ENCODE peak calls at places on chromosome 16, in seven cellular contexts. W is tibial nerve, R is stomach, P is omental fat pad, E is GM20000, F is endothelial cell, V is cardiac fibroblast. M is an unnamed sample.

GRCh38 chr16:56259425-56259779 is 68.1 kb downstream of the GNAO1 start:
- DNase-seq in W (no peak), E (no peak), V (no peak), R (no peak), P (no peak), F (no peak), M (no peak)

GRCh38 chr16:799111-799947 is 1.2 kb downstream of the GNG13 start:
- DNase-seq in W (no peak), E (no peak), R (no peak), F (no peak), V (no peak), P (no peak), M (no peak)

GRCh38 chr16:79547085-79547484 is 53.5 kb downstream of the MAF start:
- DNase-seq in E (no peak), R (no peak), W (no peak), V (no peak), P (no peak), F (no peak), M (no peak)

GRCh38 chr16:546909-547770 is 13.1 kb upstream of the PRR35 start:
- DNase-seq in P (no peak), V (peak; percentile 46), F (peak; percentile 61), W (peak; percentile 54), E (peak; percentile 87), R (peak; percentile 78), M (peak; percentile 78)

GRCh38 chr16:12661656-12662172 is 142.0 kb downstream of the CPPED1 start:
- DNase-seq in F (peak; percentile 76), E (no peak), V (peak; percentile 32), P (no peak), R (no peak), W (no peak), M (peak; percentile 70)

GRCh38 chr16:12504312-12504711 is 299.4 kb downstream of the CPPED1 start:
- DNase-seq in F (no peak), P (no peak), R (no peak), W (no peak), V (no peak), E (no peak), M (no peak)

GRCh38 chr16:73192227-73192894 is 144.4 kb upstream of the ZFHX3 start:
- DNase-seq in P (no peak), W (no peak), R (no peak), V (no peak), E (no peak), F (no peak), M (no peak)

GRCh38 chr16:66274335-66275110 is 92.0 kb upstream of the CDH5 start:
- DNase-seq in E (no peak), V (peak; percentile 65), R (no peak), P (no peak), F (no peak), W (no peak), M (no peak)

GRCh38 chr16:19505600-19506303 is 16.1 kb downstream of the GDE1 start:
- DNase-seq in W (no peak), V (peak; percentile 64), E (no peak), R (no peak), F (no peak), P (no peak), M (no peak)

GRCh38 chr16:10514369-10515055 is 65.9 kb downstream of the EMP2 start:
- DNase-seq in F (peak; percentile 57), W (no peak), R (peak; percentile 65), E (peak; percentile 69), P (no peak), V (peak; percentile 81), M (peak; percentile 49)

GRCh38 chr16:14649816-14650215 is 17.1 kb downstream of the BFAR start:
- DNase-seq in W (no peak), P (no peak), R (no peak), E (no peak), F (no peak), V (no peak), M (no peak)

GRCh38 chr16:5062051-5062450 is 3.7 kb downstream of the C16orf89 start:
- DNase-seq in V (no peak), F (no peak), P (no peak), R (no peak), W (no peak), E (peak; percentile 45), M (no peak)

GRCh38 chr16:86070511-86070910 is 171.5 kb downstream of the IRF8 start:
- DNase-seq in P (no peak), F (no peak), R (no peak), W (no peak), E (no peak), V (no peak), M (no peak)

GRCh38 chr16:82671743-82672142 is 45.0 kb downstream of the CDH13 start:
- DNase-seq in E (no peak), R (no peak), V (no peak), P (no peak), W (no peak), F (no peak), M (no peak)
- TF ChIP-seq CTCF in E (peak; percentile 6), R (no peak), V (peak; percentile 38), P (no peak), W (peak; percentile 10), F (peak; percentile 68), M (peak; percentile 39)

DNA sequence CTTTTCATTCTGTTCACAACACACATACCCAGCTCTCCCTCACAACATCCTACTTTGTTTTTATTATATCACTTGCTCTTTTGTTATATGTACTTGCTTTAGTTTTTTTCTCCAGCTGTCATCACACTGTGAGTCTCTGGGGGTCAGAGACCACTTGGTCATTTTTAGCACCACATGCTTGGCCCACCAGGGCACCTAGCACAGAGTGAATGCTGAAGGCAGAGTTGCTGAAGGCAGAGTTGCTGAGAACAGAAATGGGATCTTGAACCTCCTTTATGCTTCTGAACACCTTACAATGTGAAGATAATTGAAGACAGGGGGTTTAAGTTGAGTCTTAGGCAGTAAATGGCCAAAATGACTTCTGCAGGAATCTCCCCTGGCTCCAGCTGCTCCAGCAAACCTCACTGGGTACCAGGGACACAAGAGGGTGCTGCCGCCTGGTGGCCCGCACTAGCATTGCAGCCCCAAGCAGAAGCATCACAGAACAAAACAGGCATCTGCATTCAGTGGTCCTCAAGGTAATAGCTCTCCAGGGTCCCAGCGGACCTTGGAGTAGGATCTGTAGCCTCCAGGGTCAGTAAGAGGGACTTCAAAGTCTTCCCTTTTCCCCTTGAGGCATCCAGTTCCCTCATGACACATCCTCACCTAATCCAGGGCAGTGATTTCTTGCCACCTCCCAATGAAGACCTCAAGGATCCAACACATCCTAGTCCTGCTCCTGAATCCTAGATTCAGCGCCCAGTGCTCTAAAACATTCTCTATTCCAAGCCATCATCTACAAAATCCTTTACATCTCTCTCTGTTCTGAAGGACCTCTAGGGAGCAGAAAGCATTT is 1972.6 kb downstream of the TP53TG3F start:
- DNase-seq in P (no peak), V (no peak), W (no peak), R (no peak), F (no peak), E (no peak), M (no peak)
- TF ChIP-seq CTCF in P (no peak), V (peak; percentile 57), W (no peak), R (no peak), F (peak; percentile 64), E (peak; percentile 74), M (peak; percentile 49)

DNA sequence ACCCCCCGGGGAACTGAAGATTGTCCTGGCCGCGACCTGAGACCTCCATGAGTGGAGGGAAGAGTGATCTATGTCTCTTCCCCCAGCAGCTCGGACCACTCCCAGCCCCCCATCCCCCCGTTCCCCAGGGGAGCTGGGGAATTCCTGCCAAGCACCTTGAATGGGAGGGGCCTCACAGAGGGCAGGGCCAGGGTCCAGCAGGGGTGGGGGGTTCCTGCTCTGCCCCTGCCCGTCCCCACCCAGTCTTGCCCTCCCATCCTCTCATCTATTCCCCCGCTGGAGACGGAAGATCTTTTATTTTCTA is 9.4 kb downstream of the TUFM start:
- DNase-seq in F (no peak), E (no peak), R (no peak), V (no peak), W (no peak), P (no peak), M (no peak)
- TF ChIP-seq CTCF in F (no peak), E (no peak), R (no peak), V (no peak), W (no peak), P (no peak), M (no peak)

GRCh38 chr16:87190288-87191240 is 126.6 kb downstream of the C16orf95 start:
- DNase-seq in R (no peak), F (peak; percentile 28), P (no peak), W (no peak), V (no peak), E (no peak), M (no peak)
- TF ChIP-seq CTCF in R (no peak), F (peak; percentile 43), P (no peak), W (no peak), V (peak; percentile 27), E (no peak), M (peak; percentile 29)

DNA sequence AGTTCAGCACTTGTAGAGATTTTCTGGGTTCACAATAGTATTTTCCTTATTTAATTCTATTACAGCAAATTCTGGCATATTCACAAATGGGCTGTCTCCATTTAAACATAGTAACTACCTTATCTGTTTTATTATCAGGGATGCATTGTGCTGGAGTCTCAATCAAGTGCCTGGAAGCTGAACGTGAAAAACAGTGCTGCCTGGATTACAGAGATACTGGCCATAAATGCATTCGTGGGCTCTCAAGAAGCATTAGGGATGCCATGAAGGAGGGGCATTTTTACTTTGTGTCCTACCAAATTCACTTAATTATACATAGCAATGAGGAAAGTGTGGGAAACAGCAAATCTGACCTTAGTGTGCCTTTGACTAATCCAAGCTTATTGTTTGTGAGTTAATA is 184.6 kb downstream of the ABCC12 start:
- DNase-seq in F (no peak), R (no peak), V (no peak), E (no peak), P (no peak), W (no peak), M (no peak)
- TF ChIP-seq CTCF in F (no peak), R (no peak), V (no peak), E (no peak), P (no peak), W (no peak), M (no peak)

DNA sequence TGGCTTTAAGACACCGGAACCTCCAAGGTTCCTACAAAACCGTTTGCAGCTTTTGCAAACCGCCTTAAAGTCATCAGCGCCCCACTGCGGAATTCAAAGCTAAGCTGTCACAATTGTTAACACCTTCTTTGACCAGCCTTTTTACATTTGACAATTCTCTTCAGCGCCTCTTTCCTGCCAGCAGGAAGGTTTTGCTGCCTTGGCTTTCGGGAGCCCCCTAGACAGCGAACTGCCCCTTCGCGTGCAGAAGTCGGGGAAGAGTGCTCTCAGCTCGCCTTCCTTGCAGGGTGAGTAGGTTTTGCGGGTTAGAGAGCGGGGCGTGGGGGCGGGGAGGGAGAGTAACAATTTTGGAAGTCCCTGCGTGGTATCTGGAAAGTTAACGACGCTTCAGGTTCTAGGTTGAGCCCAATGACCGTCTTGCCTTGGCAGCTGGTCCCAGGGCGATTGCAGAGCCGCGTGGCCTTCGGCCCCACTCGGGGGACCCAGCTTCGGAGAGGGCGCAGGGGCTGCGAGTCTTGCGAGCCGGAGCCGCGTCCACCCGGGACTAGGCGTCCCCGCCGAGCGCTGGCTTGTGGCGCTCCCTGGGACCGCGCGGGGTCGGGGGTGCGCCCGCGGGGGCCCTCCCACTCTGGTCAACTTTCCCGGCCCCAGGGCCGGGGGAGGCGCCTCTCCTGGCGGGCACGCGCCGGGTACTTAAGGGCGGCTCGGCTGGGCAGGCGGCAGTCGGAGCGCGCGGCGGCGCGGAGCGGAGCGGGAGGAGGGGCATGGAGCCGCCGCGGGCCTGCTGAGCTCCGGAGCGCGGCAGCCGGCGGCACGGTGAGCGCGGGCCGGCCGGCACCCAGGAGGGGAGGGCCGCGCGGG is at the start of gene HAS3:
- DNase-seq in R (peak; percentile 65), V (peak; percentile 74), F (peak; percentile 70), W (no peak), P (no peak), E (peak; percentile 84), M (peak; percentile 58)
- TF ChIP-seq CTCF in R (no peak), V (peak; percentile 23), F (peak; percentile 16), W (no peak), P (no peak), E (peak; percentile 24), M (peak; percentile 40)

M was measured in neural crest cell.